ENCODE peak calls at places on chromosomes 7 and 10, in seven cellular contexts. L is heart right ventricle, K is PC-3, U is RWPE2, C is HL-60, J is heart left ventricle, M is SK-N-SH. E is an unnamed sample.

GRCh38 chr7:101595766-101596537 is 33.1 kb downstream of the MYL10 start:
- DNase-seq in L (no peak), K (no peak), U (peak; percentile 2), C (no peak), J (no peak), M (no peak), E (no peak)

GRCh38 chr7:115731796-115732471 is 298.6 kb downstream of the TFEC start:
- DNase-seq in L (no peak), K (no peak), U (no peak), C (no peak), J (no peak), M (no peak), E (no peak)

GRCh38 chr7:149856-150636 is 42.3 kb upstream of the FAM20C start:
- DNase-seq in L (peak; percentile 48), K (no peak), U (peak; percentile 47), C (peak; percentile 90), J (peak; percentile 63), M (peak; percentile 80), E (no peak)

GRCh38 chr10:844552-844951 is 87.0 kb downstream of the LARP4B start:
- DNase-seq in L (no peak), K (no peak), U (no peak), C (no peak), J (no peak), M (no peak), E (no peak)

GRCh38 chr7:105010538-105011523 is 3.2 kb upstream of the KMT2E start:
- DNase-seq in L (no peak), K (no peak), U (no peak), C (no peak), J (no peak), M (no peak), E (no peak)

GRCh38 chr7:75793676-75794075 is 19.9 kb downstream of the CCL24 start:
- DNase-seq in L (no peak), K (no peak), U (no peak), C (no peak), J (no peak), M (no peak), E (no peak)

GRCh38 chr10:74922921-74923320 is 96.5 kb downstream of the KAT6B start:
- DNase-seq in L (no peak), K (peak; percentile 100), U (no peak), C (no peak), J (no peak), M (no peak), E (peak; percentile 27)

GRCh38 chr7:100570954-100571828 is 2.5 kb downstream of the SAP25 start:
- DNase-seq in L (no peak), K (no peak), U (no peak), C (no peak), J (peak; percentile 23), M (peak; percentile 48), E (no peak)

GRCh38 chr7:31114593-31115343 is 62.7 kb downstream of the ADCYAP1R1 start:
- DNase-seq in L (no peak), K (peak; percentile 56), U (no peak), C (no peak), J (no peak), M (no peak), E (no peak)

GRCh38 chr7:2109936-2110585 is 122.7 kb downstream of the MAD1L1 start:
- DNase-seq in L (no peak), K (peak; percentile 97), U (no peak), C (peak; percentile 68), J (no peak), M (no peak), E (peak; percentile 70)

GRCh38 chr10:12455774-12456173 is 106.4 kb downstream of the CAMK1D start:
- DNase-seq in L (no peak), K (peak; percentile 29), U (no peak), C (no peak), J (no peak), M (no peak), E (no peak)

GRCh38 chr7:94301024-94301588 is 93.6 kb upstream of the COL1A2 start:
- DNase-seq in L (peak; percentile 65), K (peak; percentile 91), U (peak; percentile 87), C (no peak), J (peak; percentile 83), M (peak; percentile 27), E (peak; percentile 49)

GRCh38 chr7:111011500-111011899 is 79.4 kb upstream of the LRRN3 start:
- DNase-seq in L (no peak), K (peak; percentile 16), U (no peak), C (no peak), J (no peak), M (no peak), E (no peak)

GRCh38 chr7:28626629-28627262 is 214.4 kb downstream of the CREB5 start:
- DNase-seq in L (no peak), K (peak; percentile 68), U (no peak), C (no peak), J (no peak), M (peak; percentile 60), E (no peak)

GRCh38 chr10:44843484-44843883 is 67.7 kb upstream of the TMEM72 start:
- DNase-seq in L (no peak), K (no peak), U (no peak), C (no peak), J (no peak), M (no peak), E (no peak)

GRCh38 chr7:150431839-150432658 is 18.4 kb upstream of the GIMAP8 start:
- DNase-seq in L (no peak), K (no peak), U (no peak), C (no peak), J (no peak), M (no peak), E (no peak)

GRCh38 chr7:150435390-150436073 is 14.9 kb upstream of the GIMAP8 start:
- DNase-seq in L (no peak), K (no peak), U (no peak), C (peak; percentile 36), J (no peak), M (no peak), E (no peak)

GRCh38 chr7:150435047-150435389 is 15.4 kb upstream of the GIMAP8 start:
- DNase-seq in L (no peak), K (no peak), U (no peak), C (no peak), J (no peak), M (no peak), E (no peak)

GRCh38 chr7:150434240-150434639 is 16.2 kb upstream of the GIMAP8 start:
- DNase-seq in L (no peak), K (no peak), U (no peak), C (no peak), J (no peak), M (no peak), E (no peak)

GRCh38 chr7:150432915-150433892 is 17.2 kb upstream of the GIMAP8 start:
- DNase-seq in L (no peak), K (no peak), U (no peak), C (no peak), J (no peak), M (no peak), E (no peak)
- H3K27ac ChIP-seq in L (no peak overlapping the region), K (no peak overlapping the region), U (no peak overlapping the region), C (no peak overlapping the region), J (no peak overlapping the region), M (no peak overlapping the region), E (no peak overlapping the region)

GRCh38 chr10:131882590-131883451 is 18.0 kb upstream of the PPP2R2D start:
- DNase-seq in L (no peak), K (no peak), U (no peak), C (no peak), J (no peak), M (no peak), E (no peak)

GRCh38 chr10:131886181-131886716 is 14.6 kb upstream of the PPP2R2D start:
- DNase-seq in L (no peak), K (no peak), U (no peak), C (no peak), J (no peak), M (no peak), E (no peak)

GRCh38 chr10:131888186-131888604 is 12.6 kb upstream of the PPP2R2D start:
- DNase-seq in L (no peak), K (peak; percentile 88), U (peak; percentile 85), C (no peak), J (no peak), M (no peak), E (peak; percentile 89)

GRCh38 chr10:131882151-131882550 is 18.7 kb upstream of the PPP2R2D start:
- DNase-seq in L (no peak), K (no peak), U (no peak), C (no peak), J (no peak), M (no peak), E (no peak)

GRCh38 chr10:131885391-131886165 is 15.2 kb upstream of the PPP2R2D start:
- DNase-seq in L (peak; percentile 57), K (peak; percentile 73), U (no peak), C (no peak), J (peak; percentile 78), M (peak; percentile 93), E (no peak)
- H3K27ac ChIP-seq in L (no peak overlapping the region), K (no peak overlapping the region), U (no peak overlapping the region), C (no peak overlapping the region), J (no peak overlapping the region), M (no peak overlapping the region), E (no peak overlapping the region)

DNA sequence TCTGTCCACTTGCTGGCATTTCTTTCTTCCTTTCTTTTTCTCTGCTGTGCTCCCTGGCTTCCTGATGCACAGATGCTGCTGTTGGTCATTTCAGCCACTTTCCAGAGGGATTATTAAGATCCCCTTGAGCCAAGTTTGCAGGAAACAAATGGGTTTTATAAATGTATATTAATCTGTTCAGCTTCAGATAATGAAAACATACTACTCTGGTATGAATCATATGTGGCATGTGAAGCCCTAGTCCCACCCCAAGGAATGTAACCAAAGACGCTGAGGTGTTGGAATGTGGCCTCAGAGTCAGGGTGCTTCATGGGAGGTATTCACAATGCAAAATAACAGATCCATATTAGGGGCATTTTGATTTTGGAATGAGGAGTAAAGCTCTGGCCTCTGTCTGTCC is 638.3 kb upstream of the FZD8 start:
- DNase-seq in L (no peak), K (peak; percentile 44), U (no peak), C (no peak), J (no peak), M (no peak), E (no peak)
- H3K27ac ChIP-seq in L (no peak overlapping the region), K (no peak overlapping the region), U (no peak overlapping the region), C (no peak overlapping the region), J (no peak overlapping the region), M (no peak overlapping the region), E (no peak overlapping the region)

GRCh38 chr10:77637986-77638765 is 568 bp upstream of the KCNMA1 start:
- DNase-seq in L (no peak), K (peak; percentile 78), U (no peak), C (no peak), J (no peak), M (peak; percentile 86), E (no peak)
- H3K27ac ChIP-seq in L (no peak overlapping the region), K (no peak overlapping the region), U (peak overlapping the region; percentile 44), C (no peak overlapping the region), J (no peak overlapping the region), M (no peak overlapping the region), E (no peak overlapping the region)

GRCh38 chr7:131459256-131459655 is 97.2 kb downstream of the PODXL start:
- DNase-seq in L (no peak), K (peak; percentile 34), U (no peak), C (no peak), J (no peak), M (no peak), E (peak; percentile 2)

GRCh38 chr7:131454538-131454937 is 101.9 kb downstream of the PODXL start:
- DNase-seq in L (no peak), K (no peak), U (no peak), C (no peak), J (no peak), M (no peak), E (no peak)

DNA sequence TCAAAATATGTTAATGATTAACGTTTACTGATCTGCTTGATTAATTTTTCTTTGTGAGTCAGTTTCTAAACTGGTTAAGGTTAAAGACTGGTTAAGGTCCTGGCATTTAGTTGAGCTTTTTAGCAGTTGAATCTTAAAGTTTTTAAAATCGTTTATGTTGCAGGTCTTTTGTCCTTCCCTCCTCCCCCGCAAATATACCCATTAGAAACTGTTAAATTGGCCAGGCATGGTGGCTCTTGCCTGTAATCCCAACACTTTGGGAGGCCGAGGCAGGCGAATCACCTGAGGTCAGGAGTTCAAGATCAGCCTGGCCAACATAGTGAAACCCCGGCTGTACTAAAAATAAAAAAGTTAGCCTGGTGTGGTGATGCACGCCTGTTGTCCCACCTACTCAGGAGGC is 100.9 kb downstream of the PODXL start:
- DNase-seq in L (no peak), K (no peak), U (no peak), C (no peak), J (no peak), M (no peak), E (no peak)
- H3K27ac ChIP-seq in L (no peak overlapping the region), K (no peak overlapping the region), U (no peak overlapping the region), C (no peak overlapping the region), J (no peak overlapping the region), M (no peak overlapping the region), E (no peak overlapping the region)

E was measured in epithelial cell of prostate.